ENCODE peak calls at places on chromosomes 11 and 22, in eight cellular contexts. B is PC-3, N is choroid plexus epithelial cell, S is heart right ventricle, U is esophagus squamous epithelium, P is MM.1S, O is BJ, K is GM06990. Q is an unnamed sample.

GRCh38 chr22:37549704-37550059 is 10.6 kb upstream of the CDC42EP1 start:
- DNase-seq in P (no peak), U (no peak), S (no peak), O (no peak), B (no peak), N (peak; percentile 57), K (no peak), Q (no peak)

GRCh38 chr11:128548655-128549255 is 38.6 kb downstream of the ETS1 start:
- DNase-seq in S (peak; percentile 84), K (peak; percentile 63), O (no peak), B (peak; percentile 31), N (peak; percentile 56), P (no peak), U (no peak), Q (no peak)

GRCh38 chr11:77106321-77106720 is 3.7 kb downstream of the OMP start:
- DNase-seq in U (no peak), N (no peak), K (no peak), B (peak; percentile 50), S (no peak), P (no peak), O (no peak), Q (no peak)

GRCh38 chr11:115817844-115818565 is 313.8 kb upstream of the CADM1 start:
- DNase-seq in S (no peak), N (no peak), U (no peak), P (no peak), O (no peak), B (no peak), K (no peak), Q (no peak)

GRCh38 chr11:57432714-57433163 is 5.8 kb upstream of the SLC43A3 start:
- DNase-seq in N (peak; percentile 92), O (no peak), P (no peak), U (no peak), K (no peak), S (no peak), B (peak; percentile 66), Q (peak; percentile 40)

GRCh38 chr11:133476570-133477262 is 55.6 kb downstream of the OPCML start:
- DNase-seq in U (no peak), N (no peak), O (no peak), K (no peak), S (no peak), P (no peak), B (no peak), Q (no peak)

GRCh38 chr11:76604652-76605241 is 65.8 kb downstream of the LRRC32 start:
- DNase-seq in K (no peak), P (no peak), B (no peak), S (peak; percentile 84), O (no peak), N (peak; percentile 57), U (no peak), Q (no peak)

GRCh38 chr22:26615149-26615548 is 2.7 kb downstream of the CRYBB1 start:
- DNase-seq in P (peak; percentile 95), O (no peak), S (no peak), U (no peak), B (no peak), K (peak; percentile 54), N (no peak), Q (peak; percentile 83)

GRCh38 chr11:1875093-1875785 is 16.5 kb downstream of the PRR33 start:
- DNase-seq in K (no peak), B (no peak), O (no peak), S (peak; percentile 6), N (no peak), P (no peak), U (no peak), Q (no peak)

GRCh38 chr11:72354356-72355115 is 79.8 kb downstream of the CLPB start:
- DNase-seq in U (no peak), N (peak; percentile 26), P (no peak), K (no peak), B (peak; percentile 30), S (no peak), O (no peak), Q (no peak)

GRCh38 chr11:67465190-67465522 is 3.9 kb downstream of the TMEM134 start:
- DNase-seq in N (no peak), U (no peak), P (no peak), O (no peak), S (no peak), K (no peak), B (peak; percentile 81), Q (no peak)

GRCh38 chr22:35334010-35334409 is 34.3 kb downstream of the TOM1 start:
- DNase-seq in K (peak; percentile 61), O (no peak), U (no peak), N (no peak), S (no peak), P (no peak), B (no peak), Q (no peak)

GRCh38 chr11:77416357-77416756 is 57.5 kb downstream of the PAK1 start:
- DNase-seq in P (no peak), U (no peak), S (no peak), N (no peak), O (no peak), B (peak; percentile 24), K (no peak), Q (no peak)

GRCh38 chr11:68990995-68991780 is 10.4 kb upstream of the MRGPRD start:
- DNase-seq in B (no peak), O (no peak), P (no peak), S (no peak), N (no peak), U (no peak), K (no peak), Q (no peak)

GRCh38 chr11:62988281-62988680 is 3.5 kb upstream of the SLC22A6 start:
- DNase-seq in P (no peak), O (no peak), K (no peak), S (no peak), B (no peak), U (no peak), N (no peak), Q (no peak)

GRCh38 chr11:126163779-126164178 is 47.7 kb downstream of the RPUSD4 start:
- DNase-seq in K (no peak), U (no peak), O (no peak), B (no peak), S (no peak), P (no peak), N (no peak), Q (no peak)

GRCh38 chr11:125998267-125998666 is 52.4 kb downstream of the VSIG10L2 start:
- DNase-seq in N (no peak), O (no peak), S (no peak), K (no peak), P (no peak), U (no peak), B (no peak), Q (no peak)

GRCh38 chr11:76135491-76135890 is 70.8 kb downstream of the WNT11 start:
- DNase-seq in P (no peak), N (peak; percentile 31), K (no peak), B (no peak), U (no peak), O (no peak), S (no peak), Q (no peak)

GRCh38 chr22:34427436-34427835 is 507.2 kb upstream of the LARGE1 start:
- DNase-seq in P (no peak), B (no peak), N (no peak), O (no peak), K (no peak), U (no peak), S (no peak), Q (no peak)

GRCh38 chr11:35077709-35078695 is 61.0 kb upstream of the CD44 start:
- DNase-seq in K (peak; percentile 63), B (peak; percentile 92), N (peak; percentile 68), S (no peak), O (no peak), P (peak; percentile 53), U (no peak), Q (peak; percentile 87)

GRCh38 chr11:122690801-122691649 is 35.5 kb downstream of the UBASH3B start:
- DNase-seq in B (no peak), U (no peak), P (no peak), K (no peak), O (peak; percentile 33), S (peak; percentile 30), N (peak; percentile 82), Q (no peak)

GRCh38 chr22:43991316-43992020 is 32.6 kb upstream of the PARVB start:
- DNase-seq in U (no peak), N (no peak), S (no peak), O (no peak), B (no peak), K (no peak), P (no peak), Q (no peak)

DNA sequence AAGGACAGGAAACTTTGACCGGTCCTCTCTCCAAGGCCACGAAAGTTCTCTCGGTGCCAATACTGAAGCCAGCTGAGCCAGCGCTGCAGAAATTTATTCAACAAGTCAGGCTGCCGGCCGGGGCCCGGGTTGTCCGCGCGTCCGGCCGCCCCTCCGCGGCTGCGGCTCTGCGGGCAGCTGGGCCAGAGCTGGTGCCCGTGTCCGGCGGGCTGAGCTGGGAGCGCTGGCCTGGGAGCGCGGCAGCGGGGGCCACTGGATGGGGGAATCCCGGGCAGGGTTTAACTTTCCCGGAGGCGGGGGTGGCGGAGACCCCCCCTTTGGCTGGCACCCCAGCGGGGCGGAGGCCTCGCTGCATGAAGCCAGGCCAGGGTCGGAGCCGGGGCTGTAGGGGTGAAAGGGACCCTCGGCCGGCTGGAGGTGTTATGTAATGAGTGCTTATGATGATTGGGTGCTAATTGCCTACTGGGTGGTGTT is 12.3 kb upstream of the CACNA1I start:
- DNase-seq in N (no peak), P (no peak), S (no peak), O (no peak), B (no peak), K (no peak), U (no peak), Q (no peak)
- H3K4me3 ChIP-seq in N (no peak overlapping the region), P (no peak overlapping the region), S (peak overlapping the region; percentile 18), O (no peak overlapping the region), B (no peak overlapping the region), K (no peak overlapping the region), U (peak overlapping the region; percentile 40), Q (no peak overlapping the region)

DNA sequence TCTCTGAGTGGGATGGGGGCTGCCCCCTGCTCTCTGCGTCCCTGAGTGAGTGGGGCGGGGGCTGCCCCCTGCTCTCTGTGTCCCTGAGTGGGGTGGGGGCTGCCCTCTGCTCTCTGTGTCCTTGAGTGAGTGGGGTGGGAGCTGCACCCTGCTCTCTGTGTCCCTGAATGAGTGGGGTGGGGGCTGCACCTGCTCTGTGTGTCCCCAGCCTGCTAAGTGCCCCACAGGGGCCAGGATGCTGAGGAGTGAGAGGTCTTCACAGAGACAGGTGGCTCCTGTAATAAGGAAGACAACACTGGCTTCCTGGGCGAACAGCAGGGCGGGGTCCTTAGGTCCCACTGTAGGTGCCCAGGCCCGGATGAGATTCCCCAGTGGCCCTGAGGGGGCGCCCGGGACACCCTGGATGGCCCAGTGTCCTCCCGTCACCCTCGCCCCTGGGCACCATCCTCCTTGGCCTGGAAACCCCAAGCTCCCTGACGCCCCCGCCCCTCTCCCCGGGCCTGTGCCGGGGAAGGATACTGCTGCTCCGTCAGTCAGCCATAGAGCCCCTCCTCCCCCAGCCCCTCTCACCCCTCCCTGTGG is 3.8 kb upstream of the CCDC188 start:
- DNase-seq in P (no peak), B (no peak), N (no peak), S (no peak), K (no peak), O (no peak), U (no peak), Q (no peak)
- TF ChIP-seq CTCF in P (peak; percentile 16), B (no peak), N (peak; percentile 7), S (no peak), K (peak; percentile 13), O (peak; percentile 18), U (no peak), Q (no peak)

GRCh38 chr11:82732734-82733443 is 775 bp downstream of the FAM181B start:
- DNase-seq in O (no peak), N (no peak), U (no peak), S (no peak), K (peak; percentile 23), B (no peak), P (no peak), Q (no peak)
- H3K4me3 ChIP-seq in O (peak overlapping the region; percentile 17), N (peak overlapping the region; percentile 44), U (peak overlapping the region; percentile 63), S (peak overlapping the region; percentile 65), K (peak overlapping the region; percentile 26), B (peak overlapping the region; percentile 45), P (no peak overlapping the region), Q (no peak overlapping the region)

GRCh38 chr11:96122601-96123044 is 198.7 kb upstream of the MTMR2 start:
- DNase-seq in S (no peak), U (no peak), K (no peak), N (peak; percentile 53), P (no peak), B (peak; percentile 35), O (no peak), Q (no peak)
- TF ChIP-seq CTCF in S (no peak), U (no peak), K (no peak), N (no peak), P (no peak), B (no peak), O (no peak), Q (no peak)